ENCODE peak calls at places on chromosomes 12 and 14, in ten cellular contexts. One of them, this sample, is unnamed.

GRCh38 chr14:94987409-94987808 is 169.9 kb downstream of the DICER1 start:
- DNase-seq in C1 segment of cervical spinal cord: no peak
- DNase-seq in naive B cell: no peak
- DNase-seq in fibroblast of lung: no peak
- DNase-seq in Daoy: no peak
- DNase-seq in stimulated activated CD4-positive, alpha-beta T cell treated with anti-CD3 and anti-CD28 coated beads, Interleukin-1b, Interleukin-23, amount 100 ng/mL, for 1 hour: no peak
- DNase-seq in GM12864: no peak
- DNase-seq in choroid plexus epithelial cell: no peak
- DNase-seq in uterus: no peak
- DNase-seq in T1000: no peak
- DNase-seq in this sample: no peak

GRCh38 chr12:11705010-11705409 is 55.5 kb downstream of the ETV6 start:
- DNase-seq in Daoy: peak
- DNase-seq in uterus: no peak
- DNase-seq in T1000: peak
- DNase-seq in choroid plexus epithelial cell: peak
- DNase-seq in fibroblast of lung: peak
- DNase-seq in C1 segment of cervical spinal cord: no peak
- DNase-seq in GM12864: no peak
- DNase-seq in stimulated activated CD4-positive, alpha-beta T cell treated with anti-CD3 and anti-CD28 coated beads, Interleukin-1b, Interleukin-23, amount 100 ng/mL, for 1 hour: no peak
- DNase-seq in naive B cell: no peak
- DNase-seq in this sample: no peak

GRCh38 chr12:31323466-31324115 is 2.4 kb downstream of the SINHCAF start:
- DNase-seq in choroid plexus epithelial cell: peak
- DNase-seq in T1000: no peak
- DNase-seq in stimulated activated CD4-positive, alpha-beta T cell treated with anti-CD3 and anti-CD28 coated beads, Interleukin-1b, Interleukin-23, amount 100 ng/mL, for 1 hour: peak
- DNase-seq in uterus: no peak
- DNase-seq in fibroblast of lung: no peak
- DNase-seq in naive B cell: no peak
- DNase-seq in GM12864: no peak
- DNase-seq in Daoy: no peak
- DNase-seq in C1 segment of cervical spinal cord: no peak
- DNase-seq in this sample: peak

GRCh38 chr12:49336645-49337584 is at the start of gene C1QL4:
- DNase-seq in C1 segment of cervical spinal cord: peak
- DNase-seq in choroid plexus epithelial cell: peak
- DNase-seq in T1000: peak
- DNase-seq in fibroblast of lung: peak
- DNase-seq in GM12864: no peak
- DNase-seq in uterus: peak
- DNase-seq in naive B cell: peak
- DNase-seq in Daoy: peak
- DNase-seq in stimulated activated CD4-positive, alpha-beta T cell treated with anti-CD3 and anti-CD28 coated beads, Interleukin-1b, Interleukin-23, amount 100 ng/mL, for 1 hour: peak
- DNase-seq in this sample: peak

GRCh38 chr14:35406811-35407630 is 2.5 kb upstream of the NFKBIA start:
- DNase-seq in GM12864: no peak
- DNase-seq in naive B cell: peak
- DNase-seq in uterus: no peak
- DNase-seq in Daoy: peak
- DNase-seq in C1 segment of cervical spinal cord: no peak
- DNase-seq in T1000: no peak
- DNase-seq in choroid plexus epithelial cell: peak
- DNase-seq in stimulated activated CD4-positive, alpha-beta T cell treated with anti-CD3 and anti-CD28 coated beads, Interleukin-1b, Interleukin-23, amount 100 ng/mL, for 1 hour: no peak
- DNase-seq in fibroblast of lung: peak
- DNase-seq in this sample: no peak

GRCh38 chr12:21527451-21528180 is 1.5 kb downstream of the SPX start:
- DNase-seq in stimulated activated CD4-positive, alpha-beta T cell treated with anti-CD3 and anti-CD28 coated beads, Interleukin-1b, Interleukin-23, amount 100 ng/mL, for 1 hour: peak
- DNase-seq in C1 segment of cervical spinal cord: peak
- DNase-seq in uterus: peak
- DNase-seq in fibroblast of lung: peak
- DNase-seq in naive B cell: peak
- DNase-seq in Daoy: peak
- DNase-seq in T1000: peak
- DNase-seq in choroid plexus epithelial cell: peak
- DNase-seq in GM12864: peak
- DNase-seq in this sample: peak

GRCh38 chr12:24864796-24865125 is 84.1 kb downstream of the BCAT1 start:
- DNase-seq in choroid plexus epithelial cell: peak
- DNase-seq in naive B cell: no peak
- DNase-seq in GM12864: no peak
- DNase-seq in uterus: no peak
- DNase-seq in Daoy: peak
- DNase-seq in fibroblast of lung: peak
- DNase-seq in T1000: no peak
- DNase-seq in C1 segment of cervical spinal cord: no peak
- DNase-seq in stimulated activated CD4-positive, alpha-beta T cell treated with anti-CD3 and anti-CD28 coated beads, Interleukin-1b, Interleukin-23, amount 100 ng/mL, for 1 hour: no peak
- DNase-seq in this sample: no peak

GRCh38 chr14:52043690-52044089 is 25.2 kb downstream of the NID2 start:
- DNase-seq in C1 segment of cervical spinal cord: no peak
- DNase-seq in GM12864: no peak
- DNase-seq in naive B cell: no peak
- DNase-seq in uterus: no peak
- DNase-seq in Daoy: peak
- DNase-seq in stimulated activated CD4-positive, alpha-beta T cell treated with anti-CD3 and anti-CD28 coated beads, Interleukin-1b, Interleukin-23, amount 100 ng/mL, for 1 hour: no peak
- DNase-seq in choroid plexus epithelial cell: peak
- DNase-seq in T1000: no peak
- DNase-seq in fibroblast of lung: no peak
- DNase-seq in this sample: no peak

GRCh38 chr12:89731064-89731463 is 22.4 kb upstream of the ATP2B1 start:
- DNase-seq in uterus: no peak
- DNase-seq in fibroblast of lung: no peak
- DNase-seq in Daoy: no peak
- DNase-seq in C1 segment of cervical spinal cord: no peak
- DNase-seq in GM12864: no peak
- DNase-seq in choroid plexus epithelial cell: no peak
- DNase-seq in T1000: no peak
- DNase-seq in stimulated activated CD4-positive, alpha-beta T cell treated with anti-CD3 and anti-CD28 coated beads, Interleukin-1b, Interleukin-23, amount 100 ng/mL, for 1 hour: no peak
- DNase-seq in naive B cell: no peak
- DNase-seq in this sample: no peak

GRCh38 chr12:11827096-11827841 is 177.8 kb downstream of the ETV6 start:
- DNase-seq in naive B cell: no peak
- DNase-seq in T1000: no peak
- DNase-seq in uterus: no peak
- DNase-seq in choroid plexus epithelial cell: peak
- DNase-seq in C1 segment of cervical spinal cord: peak
- DNase-seq in GM12864: no peak
- DNase-seq in Daoy: peak
- DNase-seq in fibroblast of lung: peak
- DNase-seq in stimulated activated CD4-positive, alpha-beta T cell treated with anti-CD3 and anti-CD28 coated beads, Interleukin-1b, Interleukin-23, amount 100 ng/mL, for 1 hour: no peak
- DNase-seq in this sample: no peak

GRCh38 chr14:24943024-24943423 is 106.9 kb downstream of the STXBP6 start:
- DNase-seq in stimulated activated CD4-positive, alpha-beta T cell treated with anti-CD3 and anti-CD28 coated beads, Interleukin-1b, Interleukin-23, amount 100 ng/mL, for 1 hour: no peak
- DNase-seq in C1 segment of cervical spinal cord: no peak
- DNase-seq in naive B cell: no peak
- DNase-seq in T1000: no peak
- DNase-seq in choroid plexus epithelial cell: no peak
- DNase-seq in GM12864: no peak
- DNase-seq in uterus: peak
- DNase-seq in fibroblast of lung: no peak
- DNase-seq in Daoy: no peak
- DNase-seq in this sample: no peak

GRCh38 chr14:90593254-90594040 is 196.6 kb downstream of the CALM1 start:
- DNase-seq in naive B cell: no peak
- DNase-seq in GM12864: no peak
- DNase-seq in T1000: no peak
- DNase-seq in C1 segment of cervical spinal cord: no peak
- DNase-seq in uterus: no peak
- DNase-seq in stimulated activated CD4-positive, alpha-beta T cell treated with anti-CD3 and anti-CD28 coated beads, Interleukin-1b, Interleukin-23, amount 100 ng/mL, for 1 hour: no peak
- DNase-seq in fibroblast of lung: no peak
- DNase-seq in Daoy: no peak
- DNase-seq in choroid plexus epithelial cell: no peak
- DNase-seq in this sample: no peak

GRCh38 chr14:36134026-36134425 is 42.5 kb downstream of the PTCSC3 start:
- DNase-seq in choroid plexus epithelial cell: no peak
- DNase-seq in stimulated activated CD4-positive, alpha-beta T cell treated with anti-CD3 and anti-CD28 coated beads, Interleukin-1b, Interleukin-23, amount 100 ng/mL, for 1 hour: no peak
- DNase-seq in GM12864: no peak
- DNase-seq in T1000: no peak
- DNase-seq in C1 segment of cervical spinal cord: no peak
- DNase-seq in naive B cell: no peak
- DNase-seq in uterus: no peak
- DNase-seq in Daoy: peak
- DNase-seq in fibroblast of lung: peak
- DNase-seq in this sample: no peak

This sample was measured in kidney.